ENCODE peak calls at places on chromosomes 12 and 14, in four cellular contexts. One of them, this sample, is unnamed.

GRCh38 chr14:31263485-31264133 is 56.0 kb upstream of the HECTD1 start:
- DNase-seq in fibroblast of pulmonary artery: peak; percentile 99
- DNase-seq in HFF-Myc: peak; percentile 90
- DNase-seq in lung: peak; percentile 67
- DNase-seq in this sample: peak; percentile 99

GRCh38 chr12:58393152-58393551 is 451.8 kb downstream of the ATP23 start:
- DNase-seq in fibroblast of pulmonary artery: no peak
- DNase-seq in HFF-Myc: no peak
- DNase-seq in lung: no peak
- DNase-seq in this sample: peak; percentile 53

GRCh38 chr12:56220611-56221232 is 1.0 kb downstream of the RNF41 start:
- DNase-seq in fibroblast of pulmonary artery: peak; percentile 72
- DNase-seq in HFF-Myc: no peak
- DNase-seq in lung: no peak
- DNase-seq in this sample: peak; percentile 42

GRCh38 chr12:54413284-54414190 is 5.5 kb downstream of the ITGA5 start:
- DNase-seq in fibroblast of pulmonary artery: peak; percentile 56
- DNase-seq in HFF-Myc: no peak
- DNase-seq in lung: peak; percentile 68
- DNase-seq in this sample: no peak

GRCh38 chr12:113220593-113221180 is 577 bp upstream of the TPCN1 start:
- DNase-seq in fibroblast of pulmonary artery: no peak
- DNase-seq in HFF-Myc: no peak
- DNase-seq in lung: no peak
- DNase-seq in this sample: peak; percentile 34

GRCh38 chr12:92857818-92858217 is 71.3 kb downstream of the EEA1 start:
- DNase-seq in fibroblast of pulmonary artery: no peak
- DNase-seq in HFF-Myc: no peak
- DNase-seq in lung: no peak
- DNase-seq in this sample: no peak

GRCh38 chr14:104424406-104425072 is 155.0 kb upstream of the C14orf180 start:
- DNase-seq in fibroblast of pulmonary artery: no peak
- DNase-seq in HFF-Myc: no peak
- DNase-seq in lung: no peak
- DNase-seq in this sample: no peak

GRCh38 chr14:89613260-89614008 is 196.4 kb upstream of the FOXN3 start:
- DNase-seq in fibroblast of pulmonary artery: no peak
- DNase-seq in HFF-Myc: no peak
- DNase-seq in lung: no peak
- DNase-seq in this sample: no peak

GRCh38 chr14:97329701-97330100 is 532.5 kb downstream of the VRK1 start:
- DNase-seq in fibroblast of pulmonary artery: no peak
- DNase-seq in HFF-Myc: no peak
- DNase-seq in lung: no peak
- DNase-seq in this sample: no peak

DNA sequence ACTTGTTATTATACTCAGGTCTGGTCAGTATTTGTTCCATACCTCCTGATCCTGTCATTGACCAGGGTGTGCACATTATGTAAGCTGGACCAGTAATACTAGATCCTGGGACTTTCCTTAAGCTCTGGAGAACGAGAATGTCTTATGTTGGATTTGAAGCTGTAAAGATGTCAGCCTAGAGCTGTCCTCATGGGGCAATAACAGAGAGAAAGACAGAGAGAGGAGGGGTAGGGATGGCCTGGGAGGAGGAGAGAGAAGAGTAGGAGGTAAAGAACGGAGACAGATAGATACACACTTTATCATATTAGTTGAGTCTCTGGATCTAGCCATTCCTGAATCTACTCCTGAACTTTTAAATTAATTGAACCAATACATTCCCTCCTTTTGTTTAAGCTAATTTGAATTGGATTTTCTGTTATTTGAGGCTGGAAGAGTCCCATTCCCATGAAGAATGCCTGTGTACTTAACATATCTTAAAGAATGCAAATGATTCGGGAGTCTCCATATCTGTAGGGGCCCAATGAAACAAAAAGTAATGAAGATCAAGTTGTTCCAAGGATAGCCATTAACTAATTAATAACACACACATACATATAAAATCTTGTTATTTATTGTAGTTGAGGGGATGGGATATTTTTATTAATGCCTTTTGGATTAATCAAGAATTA is 55.9 kb downstream of the PLEKHA5 start:
- DNase-seq in fibroblast of pulmonary artery: no peak
- DNase-seq in HFF-Myc: no peak
- DNase-seq in lung: no peak
- DNase-seq in this sample: no peak
- TF ChIP-seq CTCF in fibroblast of pulmonary artery: no peak
- TF ChIP-seq CTCF in HFF-Myc: no peak
- TF ChIP-seq CTCF in lung: no peak
- TF ChIP-seq CTCF in this sample: no peak

GRCh38 chr12:120890963-120891362 is 13.2 kb downstream of the SPPL3 start:
- DNase-seq in fibroblast of pulmonary artery: no peak
- DNase-seq in HFF-Myc: no peak
- DNase-seq in lung: no peak
- DNase-seq in this sample: no peak

GRCh38 chr12:120886194-120887018 is 17.8 kb downstream of the SPPL3 start:
- DNase-seq in fibroblast of pulmonary artery: no peak
- DNase-seq in HFF-Myc: no peak
- DNase-seq in lung: no peak
- DNase-seq in this sample: no peak

GRCh38 chr12:120884644-120885043 is 19.5 kb downstream of the SPPL3 start:
- DNase-seq in fibroblast of pulmonary artery: no peak
- DNase-seq in HFF-Myc: no peak
- DNase-seq in lung: no peak
- DNase-seq in this sample: no peak

GRCh38 chr12:120885521-120885920 is 18.6 kb downstream of the SPPL3 start:
- DNase-seq in fibroblast of pulmonary artery: no peak
- DNase-seq in HFF-Myc: no peak
- DNase-seq in lung: no peak
- DNase-seq in this sample: no peak

GRCh38 chr12:120887253-120888043 is 16.7 kb downstream of the SPPL3 start:
- DNase-seq in fibroblast of pulmonary artery: no peak
- DNase-seq in HFF-Myc: no peak
- DNase-seq in lung: no peak
- DNase-seq in this sample: no peak
- H3K4me3 ChIP-seq in fibroblast of pulmonary artery: no peak overlapping the region
- H3K4me3 ChIP-seq in HFF-Myc: no peak overlapping the region
- H3K4me3 ChIP-seq in lung: no peak overlapping the region
- H3K4me3 ChIP-seq in this sample: no peak overlapping the region

GRCh38 chr14:53610947-53611346 is 345.7 kb downstream of the BMP4 start:
- DNase-seq in fibroblast of pulmonary artery: no peak
- DNase-seq in HFF-Myc: no peak
- DNase-seq in lung: no peak
- DNase-seq in this sample: no peak
- TF ChIP-seq CTCF in fibroblast of pulmonary artery: no peak
- TF ChIP-seq CTCF in HFF-Myc: peak; percentile 4
- TF ChIP-seq CTCF in lung: no peak
- TF ChIP-seq CTCF in this sample: peak; percentile 16

GRCh38 chr12:26149963-26150362 is 25.1 kb upstream of the BHLHE41 start:
- DNase-seq in fibroblast of pulmonary artery: no peak
- DNase-seq in HFF-Myc: no peak
- DNase-seq in lung: no peak
- DNase-seq in this sample: no peak

GRCh38 chr12:26152507-26153102 is 27.8 kb upstream of the BHLHE41 start:
- DNase-seq in fibroblast of pulmonary artery: no peak
- DNase-seq in HFF-Myc: no peak
- DNase-seq in lung: no peak
- DNase-seq in this sample: no peak

GRCh38 chr12:26156201-26156871 is 31.5 kb upstream of the BHLHE41 start:
- DNase-seq in fibroblast of pulmonary artery: no peak
- DNase-seq in HFF-Myc: no peak
- DNase-seq in lung: no peak
- DNase-seq in this sample: no peak

GRCh38 chr12:26153421-26154154 is 28.8 kb upstream of the BHLHE41 start:
- DNase-seq in fibroblast of pulmonary artery: peak; percentile 95
- DNase-seq in HFF-Myc: peak; percentile 65
- DNase-seq in lung: no peak
- DNase-seq in this sample: peak; percentile 95

GRCh38 chr12:26150737-26151450 is 26.1 kb upstream of the BHLHE41 start:
- DNase-seq in fibroblast of pulmonary artery: peak; percentile 87
- DNase-seq in HFF-Myc: no peak
- DNase-seq in lung: no peak
- DNase-seq in this sample: peak; percentile 32
- H3K4me3 ChIP-seq in fibroblast of pulmonary artery: no peak overlapping the region
- H3K4me3 ChIP-seq in HFF-Myc: no peak overlapping the region
- H3K4me3 ChIP-seq in lung: no peak overlapping the region
- H3K4me3 ChIP-seq in this sample: no peak overlapping the region

GRCh38 chr12:132505105-132505851 is 15.3 kb downstream of the FBRSL1 start:
- DNase-seq in fibroblast of pulmonary artery: no peak
- DNase-seq in HFF-Myc: no peak
- DNase-seq in lung: peak; percentile 46
- DNase-seq in this sample: no peak
- TF ChIP-seq CTCF in fibroblast of pulmonary artery: no peak
- TF ChIP-seq CTCF in HFF-Myc: no peak
- TF ChIP-seq CTCF in lung: no peak
- TF ChIP-seq CTCF in this sample: no peak

DNA sequence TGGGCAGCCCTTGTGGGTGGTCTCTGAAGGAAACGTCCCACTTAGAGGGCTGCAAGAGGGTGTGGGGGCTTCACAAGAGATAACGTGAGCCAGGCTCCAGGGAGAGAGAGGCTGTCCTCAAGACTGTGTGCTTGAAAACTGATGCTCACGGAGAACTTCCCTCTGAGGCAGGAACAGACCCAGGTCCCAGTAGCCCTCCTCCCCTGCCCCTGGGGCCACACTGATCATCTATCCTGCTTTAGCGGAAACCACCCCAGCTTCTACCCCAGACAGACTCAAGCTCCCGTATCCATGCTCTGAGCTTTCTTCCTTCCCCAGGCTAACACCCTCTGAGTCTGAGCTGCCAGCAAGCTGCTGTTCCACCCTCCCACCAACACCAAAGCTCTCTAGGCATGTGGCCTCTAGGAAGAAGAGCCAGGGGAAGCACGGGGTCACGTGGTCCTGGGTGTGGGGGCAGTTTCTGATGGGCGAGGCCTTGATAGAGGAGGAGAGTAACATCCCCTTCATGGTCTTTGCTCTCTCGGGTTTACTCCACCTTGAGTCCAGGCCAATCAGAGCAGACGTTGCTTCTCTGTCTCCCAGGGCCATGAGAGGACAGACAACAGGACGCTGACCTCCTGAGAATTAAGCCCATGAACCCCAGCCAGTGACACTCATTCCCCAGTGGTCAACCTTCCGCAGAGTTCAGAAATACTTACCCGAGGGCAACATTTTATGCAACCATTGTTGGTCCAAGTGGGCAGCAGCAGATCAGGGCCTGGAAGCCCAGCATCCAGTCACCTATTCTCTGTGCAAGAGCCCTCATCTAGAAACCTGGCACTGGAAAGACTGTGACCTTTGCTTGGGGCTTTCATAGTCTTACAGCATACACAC is 1.3 kb downstream of the PCK2 start:
- DNase-seq in fibroblast of pulmonary artery: peak; percentile 33
- DNase-seq in HFF-Myc: peak; percentile 38
- DNase-seq in lung: peak; percentile 65
- DNase-seq in this sample: no peak
- H3K4me3 ChIP-seq in fibroblast of pulmonary artery: peak overlapping the region; percentile 72
- H3K4me3 ChIP-seq in HFF-Myc: peak overlapping the region; percentile 89
- H3K4me3 ChIP-seq in lung: peak overlapping the region; percentile 71
- H3K4me3 ChIP-seq in this sample: peak overlapping the region; percentile 79